ENCODE peak calls at places on chromosomes 16 and 17, in nine cellular contexts. One of them, this sample, is unnamed. For H3K9me3, the result is how much of the 10 kb centered on the place peaks cover.

GRCh38 chr17:79223471-79223870 is 148.8 kb downstream of the ENGASE start:
- DNase-seq in SJCRH30: peak
- DNase-seq in uterus: no peak
- DNase-seq in iPS DF 6.9: no peak
- DNase-seq in right cardiac atrium: no peak
- DNase-seq in CD4-positive, alpha-beta memory T cell: no peak
- DNase-seq in effector memory CD4-positive, alpha-beta T cell: no peak
- DNase-seq in IMR-90: no peak
- DNase-seq in heart right ventricle: no peak
- DNase-seq in this sample: no peak

GRCh38 chr16:81551141-81551808 is 106.7 kb downstream of the CMIP start:
- DNase-seq in SJCRH30: no peak
- DNase-seq in uterus: no peak
- DNase-seq in iPS DF 6.9: no peak
- DNase-seq in right cardiac atrium: no peak
- DNase-seq in CD4-positive, alpha-beta memory T cell: no peak
- DNase-seq in effector memory CD4-positive, alpha-beta T cell: no peak
- DNase-seq in IMR-90: peak
- DNase-seq in heart right ventricle: no peak
- DNase-seq in this sample: no peak

GRCh38 chr16:78105517-78105916 is 6.1 kb downstream of the WWOX start:
- DNase-seq in SJCRH30: no peak
- DNase-seq in uterus: no peak
- DNase-seq in iPS DF 6.9: no peak
- DNase-seq in right cardiac atrium: no peak
- DNase-seq in CD4-positive, alpha-beta memory T cell: no peak
- DNase-seq in effector memory CD4-positive, alpha-beta T cell: no peak
- DNase-seq in IMR-90: no peak
- DNase-seq in heart right ventricle: no peak
- DNase-seq in this sample: no peak

GRCh38 chr16:66273644-66274334 is 92.7 kb upstream of the CDH5 start:
- DNase-seq in SJCRH30: peak
- DNase-seq in uterus: no peak
- DNase-seq in iPS DF 6.9: no peak
- DNase-seq in right cardiac atrium: no peak
- DNase-seq in CD4-positive, alpha-beta memory T cell: no peak
- DNase-seq in effector memory CD4-positive, alpha-beta T cell: no peak
- DNase-seq in IMR-90: peak
- DNase-seq in heart right ventricle: no peak
- DNase-seq in this sample: no peak

GRCh38 chr16:3762080-3762750 is 44.9 kb upstream of the TRAP1 start:
- DNase-seq in SJCRH30: no peak
- DNase-seq in uterus: no peak
- DNase-seq in iPS DF 6.9: no peak
- DNase-seq in right cardiac atrium: no peak
- DNase-seq in CD4-positive, alpha-beta memory T cell: no peak
- DNase-seq in effector memory CD4-positive, alpha-beta T cell: no peak
- DNase-seq in IMR-90: no peak
- DNase-seq in heart right ventricle: no peak
- DNase-seq in this sample: no peak

GRCh38 chr17:16568541-16569357 is at the start of gene ZNF287:
- DNase-seq in SJCRH30: peak
- DNase-seq in uterus: peak
- DNase-seq in iPS DF 6.9: peak
- DNase-seq in right cardiac atrium: peak
- DNase-seq in CD4-positive, alpha-beta memory T cell: peak
- DNase-seq in effector memory CD4-positive, alpha-beta T cell: peak
- DNase-seq in IMR-90: peak
- DNase-seq in heart right ventricle: peak
- DNase-seq in this sample: peak

GRCh38 chr16:55569025-55569424 is 2.5 kb downstream of the CAPNS2 start:
- DNase-seq in SJCRH30: peak
- DNase-seq in uterus: no peak
- DNase-seq in iPS DF 6.9: no peak
- DNase-seq in right cardiac atrium: no peak
- DNase-seq in CD4-positive, alpha-beta memory T cell: no peak
- DNase-seq in effector memory CD4-positive, alpha-beta T cell: no peak
- DNase-seq in IMR-90: peak
- DNase-seq in heart right ventricle: no peak
- DNase-seq in this sample: no peak

GRCh38 chr16:10277597-10277996 is 95.4 kb upstream of the GRIN2A start:
- DNase-seq in SJCRH30: no peak
- DNase-seq in uterus: no peak
- DNase-seq in iPS DF 6.9: no peak
- DNase-seq in right cardiac atrium: no peak
- DNase-seq in CD4-positive, alpha-beta memory T cell: no peak
- DNase-seq in effector memory CD4-positive, alpha-beta T cell: no peak
- DNase-seq in IMR-90: no peak
- DNase-seq in heart right ventricle: no peak
- DNase-seq in this sample: no peak

DNA sequence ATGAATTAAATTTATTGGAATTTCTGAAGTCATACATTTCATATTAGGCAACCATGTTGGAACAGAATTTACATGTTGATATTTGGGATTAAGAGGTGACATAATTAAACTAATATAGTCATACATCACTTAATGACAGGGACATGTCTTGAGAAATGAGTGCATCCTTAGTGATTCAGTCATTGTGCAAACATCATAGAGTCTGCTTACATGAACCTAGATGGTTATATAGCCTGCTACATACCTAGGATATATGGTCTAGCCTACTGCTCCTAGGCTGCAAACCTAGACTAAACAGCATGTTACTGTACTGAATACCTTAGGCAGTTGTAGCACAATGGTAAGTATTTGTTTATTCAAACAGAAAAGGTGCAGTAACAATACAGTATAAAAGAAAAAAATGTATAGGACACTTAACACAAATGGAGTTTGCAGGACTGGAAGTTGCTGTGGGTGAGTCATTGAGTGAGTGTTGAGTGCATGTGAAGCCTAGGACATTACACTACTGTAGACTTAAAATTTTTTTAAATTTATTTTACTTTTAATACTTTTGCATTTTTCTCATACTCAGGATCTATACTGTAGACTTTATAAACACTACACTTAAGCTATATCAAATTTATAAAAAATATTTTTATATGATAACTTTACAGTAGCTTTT is 85.6 kb downstream of the OMG start:
- DNase-seq in SJCRH30: no peak
- DNase-seq in uterus: no peak
- DNase-seq in iPS DF 6.9: no peak
- DNase-seq in right cardiac atrium: no peak
- DNase-seq in CD4-positive, alpha-beta memory T cell: no peak
- DNase-seq in effector memory CD4-positive, alpha-beta T cell: no peak
- DNase-seq in IMR-90: peak
- DNase-seq in heart right ventricle: no peak
- DNase-seq in this sample: no peak
- H3K9me3 ChIP-seq in SJCRH30: under half
- H3K9me3 ChIP-seq in uterus: under half
- H3K9me3 ChIP-seq in iPS DF 6.9: under half
- H3K9me3 ChIP-seq in right cardiac atrium: under half
- H3K9me3 ChIP-seq in CD4-positive, alpha-beta memory T cell: under half
- H3K9me3 ChIP-seq in effector memory CD4-positive, alpha-beta T cell: under half
- H3K9me3 ChIP-seq in IMR-90: under half
- H3K9me3 ChIP-seq in heart right ventricle: under half
- H3K9me3 ChIP-seq in this sample: under half

GRCh38 chr17:39244016-39244599 is 18.4 kb upstream of the STAC2 start:
- DNase-seq in SJCRH30: peak
- DNase-seq in uterus: no peak
- DNase-seq in iPS DF 6.9: no peak
- DNase-seq in right cardiac atrium: no peak
- DNase-seq in CD4-positive, alpha-beta memory T cell: no peak
- DNase-seq in effector memory CD4-positive, alpha-beta T cell: no peak
- DNase-seq in IMR-90: no peak
- DNase-seq in heart right ventricle: no peak
- DNase-seq in this sample: no peak
- H3K4me3 ChIP-seq in SJCRH30: no peak
- H3K4me3 ChIP-seq in uterus: no peak
- H3K4me3 ChIP-seq in iPS DF 6.9: no peak
- H3K4me3 ChIP-seq in right cardiac atrium: no peak
- H3K4me3 ChIP-seq in CD4-positive, alpha-beta memory T cell: no peak
- H3K4me3 ChIP-seq in effector memory CD4-positive, alpha-beta T cell: no peak
- H3K4me3 ChIP-seq in IMR-90: no peak
- H3K4me3 ChIP-seq in heart right ventricle: no peak
- H3K4me3 ChIP-seq in this sample: no peak

GRCh38 chr16:35148748-35149147 is 1689.3 kb downstream of the TP53TG3F start:
- DNase-seq in SJCRH30: no peak
- DNase-seq in uterus: no peak
- DNase-seq in iPS DF 6.9: no peak
- DNase-seq in right cardiac atrium: no peak
- DNase-seq in CD4-positive, alpha-beta memory T cell: no peak
- DNase-seq in effector memory CD4-positive, alpha-beta T cell: no peak
- DNase-seq in IMR-90: no peak
- DNase-seq in heart right ventricle: no peak
- DNase-seq in this sample: no peak

GRCh38 chr16:35149550-35149949 is 1690.1 kb downstream of the TP53TG3F start:
- DNase-seq in SJCRH30: no peak
- DNase-seq in uterus: no peak
- DNase-seq in iPS DF 6.9: no peak
- DNase-seq in right cardiac atrium: no peak
- DNase-seq in CD4-positive, alpha-beta memory T cell: no peak
- DNase-seq in effector memory CD4-positive, alpha-beta T cell: no peak
- DNase-seq in IMR-90: no peak
- DNase-seq in heart right ventricle: no peak
- DNase-seq in this sample: no peak

GRCh38 chr16:35146723-35147458 is 1687.5 kb downstream of the TP53TG3F start:
- DNase-seq in SJCRH30: no peak
- DNase-seq in uterus: no peak
- DNase-seq in iPS DF 6.9: no peak
- DNase-seq in right cardiac atrium: no peak
- DNase-seq in CD4-positive, alpha-beta memory T cell: no peak
- DNase-seq in effector memory CD4-positive, alpha-beta T cell: no peak
- DNase-seq in IMR-90: no peak
- DNase-seq in heart right ventricle: no peak
- DNase-seq in this sample: no peak

GRCh38 chr16:35146031-35146710 is 1686.8 kb downstream of the TP53TG3F start:
- DNase-seq in SJCRH30: no peak
- DNase-seq in uterus: no peak
- DNase-seq in iPS DF 6.9: no peak
- DNase-seq in right cardiac atrium: no peak
- DNase-seq in CD4-positive, alpha-beta memory T cell: no peak
- DNase-seq in effector memory CD4-positive, alpha-beta T cell: no peak
- DNase-seq in IMR-90: no peak
- DNase-seq in heart right ventricle: no peak
- DNase-seq in this sample: no peak

DNA sequence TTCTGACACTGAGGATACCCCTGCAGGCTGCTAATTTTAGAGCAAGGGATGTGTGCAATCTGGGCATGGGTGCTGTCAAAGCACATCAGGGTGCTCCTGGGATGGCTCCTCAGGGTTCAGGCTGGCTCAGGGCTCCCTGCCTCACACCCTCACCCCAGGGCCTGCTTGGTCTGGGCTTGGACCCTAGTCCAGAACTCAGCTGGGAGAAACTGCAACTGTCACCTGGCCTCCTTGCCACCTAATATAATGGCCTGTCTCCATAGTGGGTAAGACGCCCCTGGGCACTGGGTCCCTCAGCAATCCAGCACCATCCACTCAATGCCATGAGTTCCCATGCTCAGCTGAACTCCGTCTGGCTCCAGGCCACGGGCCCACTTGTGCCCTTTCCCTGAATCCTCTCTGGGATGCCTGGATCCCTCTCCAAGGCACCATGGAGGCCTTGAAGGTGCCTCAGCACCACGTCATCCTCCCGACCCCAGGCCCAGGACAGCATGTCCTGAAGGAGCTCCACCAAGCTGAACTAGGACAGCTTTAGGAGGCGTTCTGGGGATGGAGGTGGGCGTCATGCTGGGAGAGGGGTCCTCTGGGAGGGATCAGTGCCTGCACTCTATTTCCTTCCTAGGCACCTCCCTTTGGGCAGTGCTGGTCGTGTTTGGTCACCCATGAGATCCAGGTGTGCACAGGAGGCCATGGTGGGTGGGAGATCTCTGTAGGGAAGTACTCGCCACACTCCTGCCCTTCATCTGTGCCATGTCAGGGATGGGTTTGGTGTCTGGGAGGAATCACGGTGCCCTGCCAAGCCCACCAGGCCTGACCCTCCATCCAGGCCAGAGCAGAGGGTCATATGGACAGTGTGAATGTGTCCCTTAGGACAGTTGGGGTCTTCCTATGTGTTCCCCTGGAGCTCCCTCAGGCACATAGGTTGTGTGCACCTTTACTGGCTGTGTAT is 1688.4 kb downstream of the TP53TG3F start:
- DNase-seq in SJCRH30: no peak
- DNase-seq in uterus: no peak
- DNase-seq in iPS DF 6.9: no peak
- DNase-seq in right cardiac atrium: no peak
- DNase-seq in CD4-positive, alpha-beta memory T cell: no peak
- DNase-seq in effector memory CD4-positive, alpha-beta T cell: no peak
- DNase-seq in IMR-90: no peak
- DNase-seq in heart right ventricle: no peak
- DNase-seq in this sample: no peak
- H3K9me3 ChIP-seq in SJCRH30: under half
- H3K9me3 ChIP-seq in uterus: under half
- H3K9me3 ChIP-seq in iPS DF 6.9: under half
- H3K9me3 ChIP-seq in right cardiac atrium: under half
- H3K9me3 ChIP-seq in CD4-positive, alpha-beta memory T cell: under half
- H3K9me3 ChIP-seq in effector memory CD4-positive, alpha-beta T cell: under half
- H3K9me3 ChIP-seq in IMR-90: under half
- H3K9me3 ChIP-seq in heart right ventricle: under half
- H3K9me3 ChIP-seq in this sample: under half

GRCh38 chr17:77282524-77283515 is 142.1 kb downstream of the SEC14L1 start:
- DNase-seq in SJCRH30: no peak
- DNase-seq in uterus: no peak
- DNase-seq in iPS DF 6.9: no peak
- DNase-seq in right cardiac atrium: peak
- DNase-seq in CD4-positive, alpha-beta memory T cell: no peak
- DNase-seq in effector memory CD4-positive, alpha-beta T cell: no peak
- DNase-seq in IMR-90: peak
- DNase-seq in heart right ventricle: no peak
- DNase-seq in this sample: no peak

GRCh38 chr17:77281904-77282367 is 141.2 kb downstream of the SEC14L1 start:
- DNase-seq in SJCRH30: no peak
- DNase-seq in uterus: no peak
- DNase-seq in iPS DF 6.9: no peak
- DNase-seq in right cardiac atrium: no peak
- DNase-seq in CD4-positive, alpha-beta memory T cell: no peak
- DNase-seq in effector memory CD4-positive, alpha-beta T cell: no peak
- DNase-seq in IMR-90: no peak
- DNase-seq in heart right ventricle: no peak
- DNase-seq in this sample: no peak

GRCh38 chr17:77280304-77280910 is 139.6 kb downstream of the SEC14L1 start:
- DNase-seq in SJCRH30: peak
- DNase-seq in uterus: no peak
- DNase-seq in iPS DF 6.9: no peak
- DNase-seq in right cardiac atrium: peak
- DNase-seq in CD4-positive, alpha-beta memory T cell: no peak
- DNase-seq in effector memory CD4-positive, alpha-beta T cell: no peak
- DNase-seq in IMR-90: peak
- DNase-seq in heart right ventricle: no peak
- DNase-seq in this sample: no peak

GRCh38 chr17:77279448-77280303 is 138.9 kb downstream of the SEC14L1 start:
- DNase-seq in SJCRH30: no peak
- DNase-seq in uterus: no peak
- DNase-seq in iPS DF 6.9: no peak
- DNase-seq in right cardiac atrium: no peak
- DNase-seq in CD4-positive, alpha-beta memory T cell: no peak
- DNase-seq in effector memory CD4-positive, alpha-beta T cell: no peak
- DNase-seq in IMR-90: peak
- DNase-seq in heart right ventricle: no peak
- DNase-seq in this sample: no peak

DNA sequence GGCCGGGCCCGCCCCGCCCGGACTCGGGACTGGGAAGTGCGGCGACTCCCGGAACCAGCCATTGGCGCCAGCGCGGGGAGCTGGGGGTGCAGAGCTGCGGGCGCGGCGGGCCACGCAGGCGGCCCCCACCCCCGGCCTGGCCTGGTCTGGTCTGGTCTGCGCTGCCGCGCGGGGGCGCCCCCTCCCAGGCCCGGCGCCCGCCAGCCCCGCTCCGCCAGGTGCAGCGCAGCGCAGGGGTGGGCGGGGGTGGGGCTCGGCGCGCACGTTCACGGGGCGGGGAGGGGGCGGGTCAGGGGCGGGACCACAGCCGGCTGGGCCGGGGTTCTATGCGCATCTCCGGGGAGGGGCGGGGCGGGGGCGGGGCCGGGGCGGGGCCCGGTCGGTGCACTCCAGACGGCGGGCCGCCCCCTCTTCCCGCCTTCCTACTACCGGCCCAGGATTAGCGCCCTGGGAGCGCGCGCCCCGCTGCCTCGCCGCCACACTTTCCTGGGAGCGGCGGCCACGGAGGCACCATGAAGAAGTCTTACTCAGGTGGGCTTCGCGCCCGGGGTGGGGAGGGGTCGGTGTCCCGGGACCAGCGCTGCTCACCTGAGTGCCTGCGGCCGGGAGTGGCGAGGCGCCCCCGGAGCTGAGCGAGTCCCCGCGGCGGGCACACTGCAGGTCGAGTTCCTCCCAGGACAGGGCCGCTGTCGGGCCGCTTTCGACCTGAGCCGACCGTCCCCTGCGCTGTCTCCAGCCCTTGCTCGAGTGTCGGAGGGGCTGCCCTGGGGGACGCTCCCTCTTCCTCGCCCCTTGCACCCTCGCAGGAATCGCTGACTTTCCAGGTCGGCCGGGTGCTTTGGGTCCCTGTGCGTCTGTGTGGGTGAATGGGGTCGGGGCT is 140.5 kb downstream of the SEC14L1 start:
- DNase-seq in SJCRH30: no peak
- DNase-seq in uterus: peak
- DNase-seq in iPS DF 6.9: no peak
- DNase-seq in right cardiac atrium: peak
- DNase-seq in CD4-positive, alpha-beta memory T cell: peak
- DNase-seq in effector memory CD4-positive, alpha-beta T cell: peak
- DNase-seq in IMR-90: peak
- DNase-seq in heart right ventricle: no peak
- DNase-seq in this sample: peak
- H3K4me3 ChIP-seq in SJCRH30: no peak
- H3K4me3 ChIP-seq in uterus: peak
- H3K4me3 ChIP-seq in iPS DF 6.9: peak
- H3K4me3 ChIP-seq in right cardiac atrium: peak
- H3K4me3 ChIP-seq in CD4-positive, alpha-beta memory T cell: peak
- H3K4me3 ChIP-seq in effector memory CD4-positive, alpha-beta T cell: peak
- H3K4me3 ChIP-seq in IMR-90: peak
- H3K4me3 ChIP-seq in heart right ventricle: peak
- H3K4me3 ChIP-seq in this sample: peak

This sample was measured in HAP-1.